ENCODE peak calls at places on chromosomes 12 and 14, in ten cellular contexts. Q, O, T, J, H, B, V, X, N and W are unnamed samples.
A peak's percentile ranks its signal among the peaks of the same experiment; 100 is the strongest.

GRCh38 chr12:112822056-112822455 is 30.5 kb downstream of the RPH3A start:
- DNase-seq in X (no peak), V (no peak), N (no peak), B (no peak), J (no peak), O (no peak), T (no peak), Q (peak; percentile 85), H (no peak), W (no peak)

GRCh38 chr14:33120966-33121365 is 182.3 kb downstream of the NPAS3 start:
- DNase-seq in T (no peak), B (no peak), H (peak; percentile 48), Q (no peak), J (no peak), V (no peak), O (peak; percentile 35), N (no peak), X (no peak), W (peak; percentile 71)

GRCh38 chr14:54642950-54643695 is 76.2 kb downstream of the SAMD4A start:
- DNase-seq in N (no peak), V (no peak), X (no peak), O (peak; percentile 57), T (no peak), B (peak; percentile 46), Q (no peak), H (peak; percentile 15), J (peak; percentile 30), W (peak; percentile 35)

GRCh38 chr14:53020193-53020932 is 69.5 kb upstream of the FERMT2 start:
- DNase-seq in V (no peak), O (no peak), J (no peak), H (no peak), N (no peak), X (no peak), B (no peak), T (no peak), Q (no peak), W (no peak)

GRCh38 chr12:16350682-16351081 is 3.2 kb downstream of the MGST1 start:
- DNase-seq in X (no peak), H (peak; percentile 81), B (peak; percentile 97), Q (no peak), O (peak; percentile 93), J (peak; percentile 75), T (peak; percentile 92), V (no peak), N (no peak), W (peak; percentile 94)

GRCh38 chr14:96103075-96103474 is 63.9 kb downstream of the C14orf132 start:
- DNase-seq in Q (no peak), J (no peak), T (no peak), H (no peak), O (no peak), N (no peak), V (no peak), B (no peak), X (no peak), W (no peak)

GRCh38 chr14:100618763-100619320 is 31.6 kb upstream of the BEGAIN start:
- DNase-seq in X (no peak), O (no peak), J (no peak), V (no peak), Q (no peak), T (no peak), B (no peak), H (no peak), N (no peak), W (no peak)

GRCh38 chr12:10095971-10096370 is 2.8 kb downstream of the CLEC1A start:
- DNase-seq in J (no peak), X (no peak), H (no peak), B (no peak), V (no peak), T (no peak), Q (no peak), N (no peak), O (no peak), W (no peak)

GRCh38 chr12:2877047-2877958 is at the start of the genes FOXM1 and RHNO1:
- DNase-seq in J (peak; percentile 82), B (peak; percentile 85), T (peak; percentile 84), V (peak; percentile 80), N (peak; percentile 58), X (peak; percentile 45), H (peak; percentile 81), O (peak; percentile 90), Q (peak; percentile 90), W (peak; percentile 89)

GRCh38 chr12:78914859-78915331 is 50.3 kb downstream of the SYT1 start:
- DNase-seq in J (no peak), N (no peak), H (no peak), T (no peak), O (no peak), X (no peak), Q (no peak), B (no peak), V (no peak), W (no peak)

GRCh38 chr14:58479975-58480374 is 52.5 kb downstream of the KIAA0586 start:
- DNase-seq in V (no peak), Q (no peak), T (no peak), N (no peak), O (no peak), J (no peak), X (no peak), H (no peak), B (no peak), W (no peak)

GRCh38 chr12:104575442-104575841 is 118.7 kb downstream of the CHST11 start:
- DNase-seq in Q (peak; percentile 6), J (no peak), V (no peak), B (no peak), T (no peak), N (no peak), O (no peak), X (no peak), H (no peak), W (no peak)

GRCh38 chr14:63262446-63262845 is 56.3 kb downstream of the GPHB5 start:
- DNase-seq in Q (no peak), N (no peak), B (no peak), J (no peak), V (no peak), T (no peak), X (no peak), H (no peak), O (no peak), W (no peak)

GRCh38 chr14:76810953-76811400 is 1.7 kb downstream of the ANGEL1 start:
- DNase-seq in V (no peak), Q (peak; percentile 14), H (peak; percentile 40), X (no peak), O (peak; percentile 44), B (peak; percentile 34), N (no peak), J (peak; percentile 51), T (peak; percentile 14), W (peak; percentile 20)

GRCh38 chr14:51845811-51846210 is 14.6 kb upstream of the GNG2 start:
- DNase-seq in X (no peak), N (no peak), O (peak; percentile 32), B (no peak), J (no peak), T (no peak), V (no peak), Q (no peak), H (no peak), W (peak; percentile 34)

GRCh38 chr14:90434370-90435020 is 37.7 kb downstream of the CALM1 start:
- DNase-seq in Q (no peak), N (no peak), V (no peak), J (no peak), O (no peak), H (no peak), X (no peak), T (no peak), B (no peak), W (no peak)

GRCh38 chr12:57793920-57794319 is 11.3 kb downstream of the TSFM start:
- DNase-seq in X (no peak), H (peak; percentile 64), N (no peak), J (peak; percentile 68), Q (no peak), T (no peak), V (no peak), O (peak; percentile 90), B (peak; percentile 90), W (peak; percentile 85)

GRCh38 chr14:68789002-68789797 is 3.7 kb downstream of the ZFP36L1 start:
- DNase-seq in B (peak; percentile 74), V (peak; percentile 89), O (peak; percentile 82), T (no peak), H (peak; percentile 79), N (peak; percentile 71), J (peak; percentile 73), Q (peak; percentile 90), X (no peak), W (peak; percentile 79)

GRCh38 chr12:14954269-14954668 is 7.1 kb downstream of the ARHGDIB start:
- DNase-seq in T (no peak), J (no peak), H (no peak), V (no peak), X (no peak), O (no peak), B (no peak), Q (no peak), N (no peak), W (no peak)

GRCh38 chr12:123075591-123076171 is 75.2 kb downstream of the PITPNM2 start:
- DNase-seq in T (no peak), H (no peak), O (peak; percentile 68), B (no peak), X (no peak), J (no peak), N (peak; percentile 53), V (peak; percentile 70), Q (no peak), W (no peak)

GRCh38 chr14:56199095-56199975 is 81.1 kb downstream of the PELI2 start:
- DNase-seq in X (no peak), V (no peak), O (peak; percentile 99), T (peak; percentile 94), H (peak; percentile 87), N (no peak), Q (no peak), J (peak; percentile 93), B (peak; percentile 99), W (peak; percentile 99)

GRCh38 chr14:90137807-90138206 is 76.0 kb downstream of the KCNK13 start:
- DNase-seq in N (no peak), O (peak; percentile 48), T (no peak), V (no peak), X (no peak), H (peak; percentile 30), Q (no peak), B (peak; percentile 17), J (peak; percentile 56), W (no peak)

GRCh38 chr14:72401632-72402428 is 469.6 kb downstream of the RGS6 start:
- DNase-seq in V (no peak), J (peak; percentile 29), B (no peak), N (no peak), O (peak; percentile 18), X (no peak), Q (no peak), H (peak; percentile 18), T (no peak), W (no peak)

GRCh38 chr14:99136401-99136800 is 135.6 kb downstream of the BCL11B start:
- DNase-seq in V (no peak), Q (no peak), N (no peak), O (no peak), H (no peak), J (no peak), X (no peak), B (no peak), T (no peak), W (no peak)

GRCh38 chr12:49985981-49986380 is 13.2 kb downstream of the AQP6 start:
- DNase-seq in N (no peak), T (no peak), V (no peak), O (no peak), J (no peak), Q (peak; percentile 42), B (peak; percentile 35), X (no peak), H (no peak), W (no peak)

GRCh38 chr12:42916143-42916542 is 326.6 kb upstream of the PRICKLE1 start:
- DNase-seq in V (no peak), X (no peak), T (no peak), N (no peak), O (no peak), B (no peak), Q (no peak), J (no peak), H (no peak), W (no peak)

GRCh38 chr12:3777206-3777809 is 24.4 kb upstream of the CRACR2A start:
- DNase-seq in T (no peak), H (peak; percentile 39), O (peak; percentile 59), Q (peak; percentile 61), N (no peak), V (no peak), J (peak; percentile 50), X (no peak), B (peak; percentile 43), W (peak; percentile 36)

GRCh38 chr14:98118749-98119148 is 1153.2 kb downstream of the BCL11B start:
- DNase-seq in N (no peak), T (no peak), V (no peak), O (no peak), Q (no peak), H (no peak), B (no peak), J (no peak), X (no peak), W (no peak)